ENCODE peak calls at places on chromosomes 12 and 14, in four cellular contexts. One of them, this sample, is unnamed.

GRCh38 chr12:68364893-68365725 is 32.9 kb upstream of the MDM1 start:
- DNase-seq in HS-5: peak; percentile 88
- DNase-seq in stimulated activated CD8-positive, alpha-beta memory T cell treated with anti-CD3 and anti-CD28 coated beads, Interleukin-2, amount 100 ng/mL, for 1 hour: peak; percentile 63
- DNase-seq in NB4: peak; percentile 100
- DNase-seq in this sample: peak; percentile 88

GRCh38 chr14:100170880-100171279 is 11.4 kb upstream of the DEGS2 start:
- DNase-seq in HS-5: no peak
- DNase-seq in stimulated activated CD8-positive, alpha-beta memory T cell treated with anti-CD3 and anti-CD28 coated beads, Interleukin-2, amount 100 ng/mL, for 1 hour: no peak
- DNase-seq in NB4: no peak
- DNase-seq in this sample: no peak

GRCh38 chr12:110676171-110676570 is 12.7 kb downstream of the HVCN1 start:
- DNase-seq in HS-5: no peak
- DNase-seq in stimulated activated CD8-positive, alpha-beta memory T cell treated with anti-CD3 and anti-CD28 coated beads, Interleukin-2, amount 100 ng/mL, for 1 hour: no peak
- DNase-seq in NB4: no peak
- DNase-seq in this sample: no peak

GRCh38 chr12:104133861-104134260 is 4.1 kb downstream of the NFYB start:
- DNase-seq in HS-5: no peak
- DNase-seq in stimulated activated CD8-positive, alpha-beta memory T cell treated with anti-CD3 and anti-CD28 coated beads, Interleukin-2, amount 100 ng/mL, for 1 hour: no peak
- DNase-seq in NB4: no peak
- DNase-seq in this sample: no peak

GRCh38 chr14:66001356-66001755 is 484.8 kb upstream of the CCDC196 start:
- DNase-seq in HS-5: no peak
- DNase-seq in stimulated activated CD8-positive, alpha-beta memory T cell treated with anti-CD3 and anti-CD28 coated beads, Interleukin-2, amount 100 ng/mL, for 1 hour: no peak
- DNase-seq in NB4: no peak
- DNase-seq in this sample: no peak

GRCh38 chr12:22609501-22609900 is 15.5 kb upstream of the ETNK1 start:
- DNase-seq in HS-5: no peak
- DNase-seq in stimulated activated CD8-positive, alpha-beta memory T cell treated with anti-CD3 and anti-CD28 coated beads, Interleukin-2, amount 100 ng/mL, for 1 hour: no peak
- DNase-seq in NB4: no peak
- DNase-seq in this sample: no peak

GRCh38 chr14:21104448-21105060 is 3.7 kb downstream of the TMEM253 start:
- DNase-seq in HS-5: no peak
- DNase-seq in stimulated activated CD8-positive, alpha-beta memory T cell treated with anti-CD3 and anti-CD28 coated beads, Interleukin-2, amount 100 ng/mL, for 1 hour: peak; percentile 43
- DNase-seq in NB4: peak; percentile 85
- DNase-seq in this sample: peak; percentile 91

GRCh38 chr14:100325231-100325632 is 2.1 kb downstream of the SLC25A47 start:
- DNase-seq in HS-5: no peak
- DNase-seq in stimulated activated CD8-positive, alpha-beta memory T cell treated with anti-CD3 and anti-CD28 coated beads, Interleukin-2, amount 100 ng/mL, for 1 hour: no peak
- DNase-seq in NB4: no peak
- DNase-seq in this sample: no peak

GRCh38 chr12:28306535-28306934 is 116.3 kb downstream of the CCDC91 start:
- DNase-seq in HS-5: no peak
- DNase-seq in stimulated activated CD8-positive, alpha-beta memory T cell treated with anti-CD3 and anti-CD28 coated beads, Interleukin-2, amount 100 ng/mL, for 1 hour: no peak
- DNase-seq in NB4: no peak
- DNase-seq in this sample: no peak

GRCh38 chr14:71327691-71328090 is 420.4 kb downstream of the PCNX1 start:
- DNase-seq in HS-5: no peak
- DNase-seq in stimulated activated CD8-positive, alpha-beta memory T cell treated with anti-CD3 and anti-CD28 coated beads, Interleukin-2, amount 100 ng/mL, for 1 hour: no peak
- DNase-seq in NB4: no peak
- DNase-seq in this sample: no peak

GRCh38 chr14:72594099-72594901 is 299.6 kb downstream of the DPF3 start:
- DNase-seq in HS-5: no peak
- DNase-seq in stimulated activated CD8-positive, alpha-beta memory T cell treated with anti-CD3 and anti-CD28 coated beads, Interleukin-2, amount 100 ng/mL, for 1 hour: peak; percentile 8
- DNase-seq in NB4: peak; percentile 67
- DNase-seq in this sample: no peak

GRCh38 chr12:21392384-21392783 is 19.7 kb downstream of the IAPP start:
- DNase-seq in HS-5: no peak
- DNase-seq in stimulated activated CD8-positive, alpha-beta memory T cell treated with anti-CD3 and anti-CD28 coated beads, Interleukin-2, amount 100 ng/mL, for 1 hour: no peak
- DNase-seq in NB4: no peak
- DNase-seq in this sample: no peak

GRCh38 chr14:91835920-91836843 is 31.2 kb downstream of the TC2N start:
- DNase-seq in HS-5: no peak
- DNase-seq in stimulated activated CD8-positive, alpha-beta memory T cell treated with anti-CD3 and anti-CD28 coated beads, Interleukin-2, amount 100 ng/mL, for 1 hour: peak; percentile 87
- DNase-seq in NB4: no peak
- DNase-seq in this sample: peak; percentile 75

GRCh38 chr12:29241821-29242591 is 92.9 kb downstream of the FAR2 start:
- DNase-seq in HS-5: peak; percentile 49
- DNase-seq in stimulated activated CD8-positive, alpha-beta memory T cell treated with anti-CD3 and anti-CD28 coated beads, Interleukin-2, amount 100 ng/mL, for 1 hour: no peak
- DNase-seq in NB4: peak; percentile 99
- DNase-seq in this sample: peak; percentile 65

GRCh38 chr14:95536036-95536577 is 1.3 kb downstream of the GLRX5 start:
- DNase-seq in HS-5: no peak
- DNase-seq in stimulated activated CD8-positive, alpha-beta memory T cell treated with anti-CD3 and anti-CD28 coated beads, Interleukin-2, amount 100 ng/mL, for 1 hour: no peak
- DNase-seq in NB4: no peak
- DNase-seq in this sample: no peak

GRCh38 chr12:24256636-24257150 is 307.2 kb upstream of the SOX5 start:
- DNase-seq in HS-5: no peak
- DNase-seq in stimulated activated CD8-positive, alpha-beta memory T cell treated with anti-CD3 and anti-CD28 coated beads, Interleukin-2, amount 100 ng/mL, for 1 hour: no peak
- DNase-seq in NB4: no peak
- DNase-seq in this sample: no peak

GRCh38 chr12:40253936-40254335 is 29.1 kb downstream of the LRRK2 start:
- DNase-seq in HS-5: no peak
- DNase-seq in stimulated activated CD8-positive, alpha-beta memory T cell treated with anti-CD3 and anti-CD28 coated beads, Interleukin-2, amount 100 ng/mL, for 1 hour: no peak
- DNase-seq in NB4: no peak
- DNase-seq in this sample: peak; percentile 40

GRCh38 chr12:95351745-95352144 is 122.2 kb upstream of the METAP2 start:
- DNase-seq in HS-5: no peak
- DNase-seq in stimulated activated CD8-positive, alpha-beta memory T cell treated with anti-CD3 and anti-CD28 coated beads, Interleukin-2, amount 100 ng/mL, for 1 hour: no peak
- DNase-seq in NB4: no peak
- DNase-seq in this sample: no peak

GRCh38 chr14:101876539-101876938 is 87.8 kb upstream of the DYNC1H1 start:
- DNase-seq in HS-5: no peak
- DNase-seq in stimulated activated CD8-positive, alpha-beta memory T cell treated with anti-CD3 and anti-CD28 coated beads, Interleukin-2, amount 100 ng/mL, for 1 hour: peak; percentile 24
- DNase-seq in NB4: peak; percentile 82
- DNase-seq in this sample: no peak

GRCh38 chr12:93698307-93699092 is 21.3 kb downstream of the CRADD start:
- DNase-seq in HS-5: no peak
- DNase-seq in stimulated activated CD8-positive, alpha-beta memory T cell treated with anti-CD3 and anti-CD28 coated beads, Interleukin-2, amount 100 ng/mL, for 1 hour: no peak
- DNase-seq in NB4: no peak
- DNase-seq in this sample: peak; percentile 22

This sample was measured in astrocyte of the hippocampus.